ENCODE peak calls at places on chromosome 1, in seven cellular contexts. H, E, D, T, N, Q and Y are unnamed samples.

GRCh38 chr1:22553104-22553880 is 10.0 kb upstream of the EPHA8 start:
- DNase-seq in H (no peak), E (no peak), D (no peak), T (no peak), N (no peak), Q (no peak), Y (no peak)

GRCh38 chr1:43303477-43304286 is 2.9 kb downstream of the TIE1 start:
- DNase-seq in H (no peak), E (no peak), D (no peak), T (no peak), N (no peak), Q (no peak), Y (no peak)

GRCh38 chr1:21894034-21894881 is 42.9 kb downstream of the HSPG2 start:
- DNase-seq in H (no peak), E (peak), D (no peak), T (no peak), N (no peak), Q (no peak), Y (no peak)

GRCh38 chr1:204319027-204319426 is 40.7 kb downstream of the PLEKHA6 start:
- DNase-seq in H (peak), E (no peak), D (no peak), T (no peak), N (no peak), Q (no peak), Y (no peak)

GRCh38 chr1:40742363-40743061 is 41.1 kb upstream of the KCNQ4 start:
- DNase-seq in H (no peak), E (no peak), D (no peak), T (no peak), N (no peak), Q (no peak), Y (no peak)

GRCh38 chr1:97739596-97740103 is 181.2 kb downstream of the DPYD start:
- DNase-seq in H (no peak), E (no peak), D (no peak), T (no peak), N (no peak), Q (no peak), Y (no peak)

GRCh38 chr1:18529714-18530113 is 49.0 kb downstream of the KLHDC7A start:
- DNase-seq in H (no peak), E (no peak), D (peak), T (no peak), N (no peak), Q (no peak), Y (no peak)

GRCh38 chr1:9317072-9317471 is 24.4 kb downstream of the SPSB1 start:
- DNase-seq in H (no peak), E (no peak), D (no peak), T (no peak), N (no peak), Q (no peak), Y (no peak)

GRCh38 chr1:52238474-52238873 is 96.6 kb downstream of the ZFYVE9 start:
- DNase-seq in H (peak), E (no peak), D (peak), T (no peak), N (no peak), Q (no peak), Y (no peak)

GRCh38 chr1:89605692-89606091 is 27.2 kb upstream of the LRRC8C start:
- DNase-seq in H (peak), E (no peak), D (peak), T (peak), N (no peak), Q (no peak), Y (no peak)

GRCh38 chr1:23810818-23811420 is 10.4 kb upstream of the GALE start:
- DNase-seq in H (peak), E (no peak), D (peak), T (peak), N (peak), Q (peak), Y (peak)

GRCh38 chr1:193850745-193851144 is 664.3 kb upstream of the B3GALT2 start:
- DNase-seq in H (no peak), E (no peak), D (no peak), T (no peak), N (no peak), Q (no peak), Y (no peak)

GRCh38 chr1:119286587-119287181 is 81.9 kb upstream of the HAO2 start:
- DNase-seq in H (peak), E (peak), D (peak), T (peak), N (peak), Q (peak), Y (no peak)

GRCh38 chr1:88701275-88701674 is 17.2 kb downstream of the PKN2 start:
- DNase-seq in H (peak), E (no peak), D (no peak), T (no peak), N (no peak), Q (no peak), Y (peak)

GRCh38 chr1:5572794-5573193 is 419.4 kb downstream of the NPHP4 start:
- DNase-seq in H (no peak), E (no peak), D (no peak), T (no peak), N (no peak), Q (no peak), Y (no peak)

GRCh38 chr1:160197231-160197630 is 6.9 kb downstream of the CASQ1 start:
- DNase-seq in H (no peak), E (no peak), D (no peak), T (no peak), N (no peak), Q (no peak), Y (no peak)

GRCh38 chr1:156846643-156847042 is 12.3 kb downstream of the INSRR start:
- DNase-seq in H (no peak), E (no peak), D (no peak), T (no peak), N (no peak), Q (no peak), Y (no peak)

GRCh38 chr1:7579831-7580804 is 191.0 kb upstream of the VAMP3 start:
- DNase-seq in H (no peak), E (no peak), D (no peak), T (no peak), N (no peak), Q (no peak), Y (no peak)